ENCODE peak calls at places on chromosome 9, in seven cellular contexts. N is fibroblast of the aortic adventitia, P is astrocyte of the spinal cord, K is WERI-Rb-1, F is kidney, L is fibroblast of lung, Q is sigmoid colon. B is an unnamed sample.

GRCh38 chr9:107707915-107708441 is 218.4 kb upstream of the KLF4 start:
- DNase-seq in N (peak; percentile 52), P (peak; percentile 57), K (no peak), F (no peak), L (peak; percentile 60), Q (no peak), B (peak; percentile 23)

GRCh38 chr9:81113408-81114124 is 575.8 kb downstream of the TLE1 start:
- DNase-seq in N (no peak), P (peak; percentile 32), K (no peak), F (no peak), L (peak; percentile 46), Q (no peak), B (no peak)

GRCh38 chr9:71048271-71048670 is 73.2 kb downstream of the TRPM3 start:
- DNase-seq in N (no peak), P (no peak), K (peak; percentile 17), F (no peak), L (no peak), Q (no peak), B (no peak)

GRCh38 chr9:3359778-3360177 is 166.0 kb downstream of the RFX3 start:
- DNase-seq in N (no peak), P (no peak), K (no peak), F (no peak), L (no peak), Q (no peak), B (no peak)

GRCh38 chr9:124617477-124618141 is 110.4 kb upstream of the NR5A1 start:
- DNase-seq in N (peak; percentile 84), P (peak; percentile 77), K (peak; percentile 87), F (peak; percentile 84), L (peak; percentile 70), Q (peak; percentile 85), B (no peak)

GRCh38 chr9:71368157-71368556 is 246.7 kb upstream of the TRPM3 start:
- DNase-seq in N (no peak), P (no peak), K (no peak), F (no peak), L (no peak), Q (no peak), B (no peak)

GRCh38 chr9:38414040-38414723 is 10.1 kb downstream of the IGFBPL1 start:
- DNase-seq in N (no peak), P (no peak), K (peak; percentile 83), F (peak; percentile 53), L (no peak), Q (peak; percentile 61), B (peak; percentile 19)

GRCh38 chr9:137373611-137373980 is 49.4 kb downstream of the EXD3 start:
- DNase-seq in N (no peak), P (no peak), K (peak; percentile 5), F (peak; percentile 52), L (no peak), Q (peak; percentile 48), B (no peak)

GRCh38 chr9:37999501-38000189 is 69.4 kb downstream of the SHB start:
- DNase-seq in N (no peak), P (no peak), K (no peak), F (peak; percentile 52), L (peak; percentile 60), Q (no peak), B (no peak)

GRCh38 chr9:97365634-97366033 is 46.3 kb upstream of the TDRD7 start:
- DNase-seq in N (no peak), P (no peak), K (no peak), F (no peak), L (no peak), Q (no peak), B (no peak)

GRCh38 chr9:92664394-92665152 is 5.4 kb downstream of the IPPK start:
- DNase-seq in N (no peak), P (peak; percentile 10), K (no peak), F (no peak), L (peak; percentile 57), Q (no peak), B (no peak)

GRCh38 chr9:16257604-16258003 is 612.9 kb downstream of the BNC2 start:
- DNase-seq in N (peak; percentile 26), P (no peak), K (no peak), F (no peak), L (no peak), Q (no peak), B (no peak)

GRCh38 chr9:137045294-137046093 is 483 bp downstream of the NPDC1 start:
- DNase-seq in N (peak; percentile 39), P (peak; percentile 38), K (peak; percentile 63), F (no peak), L (peak; percentile 59), Q (no peak), B (no peak)

GRCh38 chr9:136696502-136696901 is 9.2 kb upstream of the AGPAT2 start:
- DNase-seq in N (no peak), P (no peak), K (peak; percentile 62), F (peak; percentile 73), L (no peak), Q (no peak), B (no peak)

GRCh38 chr9:78288214-78288892 is 8.6 kb upstream of the PSAT1 start:
- DNase-seq in N (no peak), P (no peak), K (no peak), F (no peak), L (no peak), Q (no peak), B (no peak)

GRCh38 chr9:113559834-113560620 is 96.5 kb downstream of the RGS3 start:
- DNase-seq in N (no peak), P (no peak), K (no peak), F (peak; percentile 10), L (no peak), Q (peak; percentile 50), B (no peak)

GRCh38 chr9:113222482-113222841 is 1.1 kb downstream of the SLC31A1 start:
- DNase-seq in N (peak; percentile 65), P (no peak), K (no peak), F (no peak), L (no peak), Q (no peak), B (no peak)

GRCh38 chr9:120982851-120983250 is 56.3 kb upstream of the TRAF1 start:
- DNase-seq in N (peak; percentile 21), P (no peak), K (no peak), F (no peak), L (no peak), Q (no peak), B (no peak)

GRCh38 chr9:20701058-20701457 is 17.0 kb downstream of the FOCAD start:
- DNase-seq in N (peak; percentile 32), P (peak; percentile 15), K (no peak), F (no peak), L (peak; percentile 10), Q (no peak), B (no peak)

GRCh38 chr9:95807326-95807947 is 68.1 kb upstream of the ERCC6L2 start:
- DNase-seq in N (no peak), P (peak; percentile 53), K (no peak), F (no peak), L (no peak), Q (peak; percentile 70), B (peak; percentile 55)

GRCh38 chr9:69981686-69982450 is 61.8 kb upstream of the MAMDC2 start:
- DNase-seq in N (peak; percentile 28), P (peak; percentile 67), K (peak; percentile 29), F (no peak), L (peak; percentile 80), Q (no peak), B (no peak)

GRCh38 chr9:119368179-119368578 is 1.1 kb downstream of the BRINP1 start:
- DNase-seq in N (no peak), P (no peak), K (no peak), F (no peak), L (no peak), Q (no peak), B (no peak)

GRCh38 chr9:119368681-119369581 is at the start of gene BRINP1:
- DNase-seq in N (peak; percentile 1), P (peak; percentile 23), K (peak; percentile 94), F (peak; percentile 70), L (peak; percentile 74), Q (no peak), B (no peak)

GRCh38 chr9:119370816-119371215 is 1.6 kb upstream of the BRINP1 start:
- DNase-seq in N (peak; percentile 35), P (peak; percentile 22), K (peak; percentile 18), F (peak; percentile 66), L (peak; percentile 28), Q (no peak), B (no peak)

GRCh38 chr9:119366909-119367690 is 2.1 kb downstream of the BRINP1 start:
- DNase-seq in N (no peak), P (no peak), K (no peak), F (no peak), L (no peak), Q (no peak), B (no peak)

DNA sequence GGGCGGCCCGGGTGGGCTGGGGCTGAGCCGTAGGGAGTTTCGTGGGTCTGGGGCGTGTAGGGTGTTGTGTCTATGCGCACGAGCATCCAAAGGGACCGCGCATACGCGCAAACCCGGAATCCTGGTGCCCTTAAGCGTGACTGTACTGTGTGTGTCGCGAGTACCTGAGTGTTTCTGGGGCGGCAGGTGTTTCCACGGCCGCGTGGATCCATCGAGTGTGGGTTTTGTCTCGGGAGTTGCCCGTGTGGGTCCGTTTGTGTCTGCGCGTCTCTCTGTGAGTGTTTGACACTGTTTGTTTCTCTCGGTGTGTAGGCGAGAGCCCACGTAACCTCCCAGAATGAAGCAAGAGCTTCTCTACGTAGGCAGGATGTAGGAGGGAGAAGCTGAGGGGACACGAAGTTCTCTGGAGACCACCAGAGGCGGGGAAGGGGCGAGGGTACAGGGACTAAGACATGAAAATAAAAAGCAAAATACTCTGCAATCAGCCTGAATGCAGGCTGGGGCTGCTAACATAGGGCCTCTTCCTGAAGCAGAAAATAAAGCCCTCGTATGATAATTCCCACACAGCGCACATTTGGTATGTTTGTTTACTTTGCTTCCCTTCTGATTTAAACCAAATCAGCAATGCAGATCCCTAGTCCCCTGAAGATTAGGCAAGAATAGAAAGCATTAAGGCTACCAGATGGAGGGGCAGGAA is 583 bp upstream of the BRINP1 start:
- DNase-seq in N (no peak), P (no peak), K (no peak), F (no peak), L (no peak), Q (no peak), B (no peak)
- H3K4me3 ChIP-seq in N (peak overlapping the region; percentile 17), P (peak overlapping the region; percentile 25), K (peak overlapping the region; percentile 69), F (no peak overlapping the region), L (no peak overlapping the region), Q (no peak overlapping the region), B (peak overlapping the region; percentile 35)

GRCh38 chr9:134525070-134525815 is 116.4 kb upstream of the COL5A1 start:
- DNase-seq in N (no peak), P (no peak), K (no peak), F (peak; percentile 71), L (no peak), Q (no peak), B (no peak)
- H3K4me3 ChIP-seq in N (no peak overlapping the region), P (no peak overlapping the region), K (no peak overlapping the region), F (no peak overlapping the region), L (no peak overlapping the region), Q (no peak overlapping the region), B (no peak overlapping the region)

DNA sequence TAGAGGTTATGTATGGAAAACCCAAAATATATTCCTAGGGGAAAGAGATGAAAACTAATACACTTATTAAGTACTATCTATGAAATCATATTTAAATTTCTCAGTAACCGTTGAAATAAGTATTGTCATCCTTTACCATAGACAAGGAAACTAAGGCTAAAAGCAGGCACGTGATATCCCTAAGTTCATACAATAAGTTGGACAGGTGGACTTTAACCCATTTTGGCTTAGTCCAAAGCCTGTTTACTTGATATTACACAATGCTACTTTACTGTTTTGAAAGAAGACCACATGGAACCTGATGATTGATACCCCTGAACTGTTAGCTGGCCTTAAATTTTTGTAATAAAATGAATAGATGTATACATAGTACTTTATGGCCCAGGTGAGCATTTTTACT is 3.5 kb downstream of the NFX1 start:
- DNase-seq in N (no peak), P (no peak), K (no peak), F (no peak), L (no peak), Q (no peak), B (no peak)
- H3K4me3 ChIP-seq in N (no peak overlapping the region), P (no peak overlapping the region), K (no peak overlapping the region), F (no peak overlapping the region), L (no peak overlapping the region), Q (no peak overlapping the region), B (no peak overlapping the region)

GRCh38 chr9:101027733-101028345 is 688 bp upstream of the PLPPR1 start:
- DNase-seq in N (no peak), P (peak; percentile 1), K (no peak), F (no peak), L (no peak), Q (no peak), B (no peak)
- H3K4me3 ChIP-seq in N (peak overlapping the region; percentile 59), P (peak overlapping the region; percentile 46), K (peak overlapping the region; percentile 81), F (peak overlapping the region; percentile 11), L (peak overlapping the region; percentile 25), Q (peak overlapping the region; percentile 35), B (peak overlapping the region; percentile 53)

B was measured in skeletal muscle cell.